ENCODE peak calls at places on chromosomes 4 and X, in six cellular contexts. O is esophagus muscularis mucosa, L is esophagus squamous epithelium, R is IMR-90, G is Peyer's patch, H is HCT116. N is an unnamed sample. For H3K4me1, the result is how much of the 10 kb centered on the place peaks cover.

GRCh38 chrX:135170877-135171519 is at the start of gene CT55:
- DNase-seq in O (no peak), G (no peak), H (no peak), R (no peak), L (no peak), N (no peak)

GRCh38 chrX:1224954-1225353 is 12.5 kb upstream of the CRLF2 start:
- DNase-seq in L (no peak), O (no peak), R (no peak), G (no peak), H (no peak), N (no peak)

GRCh38 chr4:70994069-70994366 is 569 bp downstream of the DCK start:
- DNase-seq in H (no peak), R (no peak), L (no peak), O (no peak), G (no peak), N (no peak)

GRCh38 chrX:107708762-107709161 is 66.8 kb downstream of the TSC22D3 start:
- DNase-seq in O (no peak), H (no peak), L (no peak), G (peak), R (peak), N (no peak)

GRCh38 chr4:122227202-122227601 is 75.1 kb downstream of the BLTP1 start:
- DNase-seq in H (no peak), R (no peak), O (no peak), L (no peak), G (no peak), N (no peak)

GRCh38 chr4:147548251-147548650 is 67.4 kb downstream of the EDNRA start:
- DNase-seq in O (no peak), H (no peak), G (no peak), L (no peak), R (peak), N (no peak)

GRCh38 chr4:113442821-113443220 is 318.7 kb downstream of the CAMK2D start:
- DNase-seq in H (no peak), R (no peak), L (no peak), G (no peak), O (no peak), N (no peak)

GRCh38 chr4:147518846-147519767 is 38.2 kb downstream of the EDNRA start:
- DNase-seq in R (peak), O (no peak), H (peak), G (peak), L (no peak), N (no peak)

GRCh38 chr4:105207386-105207785 is 60.7 kb downstream of the TET2 start:
- DNase-seq in G (no peak), H (no peak), L (no peak), R (no peak), O (no peak), N (no peak)

GRCh38 chr4:33073811-33074210 is 2353.6 kb downstream of the PCDH7 start:
- DNase-seq in O (no peak), R (peak), G (no peak), H (no peak), L (no peak), N (no peak)

GRCh38 chrX:38233891-38234807 is 13.5 kb upstream of the SRPX start:
- DNase-seq in L (no peak), G (no peak), O (no peak), R (peak), H (no peak), N (no peak)

GRCh38 chrX:42269186-42269585 is 345.8 kb upstream of the CASK start:
- DNase-seq in G (no peak), L (no peak), R (peak), O (no peak), H (no peak), N (no peak)

GRCh38 chr4:147407261-147408045 is 73.4 kb upstream of the EDNRA start:
- DNase-seq in L (no peak), O (no peak), R (no peak), H (peak), G (no peak), N (no peak)

GRCh38 chrX:48883729-48884128 is 13.8 kb downstream of the TIMM17B start:
- DNase-seq in R (no peak), O (no peak), G (no peak), L (no peak), H (no peak), N (no peak)

GRCh38 chr4:159042097-159042605 is 60.7 kb upstream of the RAPGEF2 start:
- DNase-seq in H (no peak), R (no peak), G (peak), L (no peak), O (no peak), N (no peak)

GRCh38 chr4:113636877-113637276 is 124.7 kb downstream of the CAMK2D start:
- DNase-seq in R (peak), O (no peak), L (no peak), H (no peak), G (no peak), N (no peak)

GRCh38 chr4:90226734-90227133 is 99.5 kb downstream of the CCSER1 start:
- DNase-seq in R (no peak), L (no peak), O (no peak), H (no peak), G (no peak), N (no peak)

GRCh38 chr4:74426101-74426500 is 18.8 kb upstream of the AREG start:
- DNase-seq in H (no peak), G (no peak), O (no peak), R (peak), L (no peak), N (no peak)

GRCh38 chr4:24560770-24561415 is 23.5 kb downstream of the DHX15 start:
- DNase-seq in R (peak), H (no peak), G (no peak), O (no peak), L (no peak), N (no peak)

GRCh38 chr4:2793920-2794706 is 1.2 kb downstream of the SH3BP2 start:
- DNase-seq in R (no peak), H (no peak), O (no peak), L (no peak), G (peak), N (no peak)

GRCh38 chr4:121728798-121729226 is 32.0 kb upstream of the ANXA5 start:
- DNase-seq in R (peak), O (no peak), L (no peak), G (no peak), H (no peak), N (no peak)

DNA sequence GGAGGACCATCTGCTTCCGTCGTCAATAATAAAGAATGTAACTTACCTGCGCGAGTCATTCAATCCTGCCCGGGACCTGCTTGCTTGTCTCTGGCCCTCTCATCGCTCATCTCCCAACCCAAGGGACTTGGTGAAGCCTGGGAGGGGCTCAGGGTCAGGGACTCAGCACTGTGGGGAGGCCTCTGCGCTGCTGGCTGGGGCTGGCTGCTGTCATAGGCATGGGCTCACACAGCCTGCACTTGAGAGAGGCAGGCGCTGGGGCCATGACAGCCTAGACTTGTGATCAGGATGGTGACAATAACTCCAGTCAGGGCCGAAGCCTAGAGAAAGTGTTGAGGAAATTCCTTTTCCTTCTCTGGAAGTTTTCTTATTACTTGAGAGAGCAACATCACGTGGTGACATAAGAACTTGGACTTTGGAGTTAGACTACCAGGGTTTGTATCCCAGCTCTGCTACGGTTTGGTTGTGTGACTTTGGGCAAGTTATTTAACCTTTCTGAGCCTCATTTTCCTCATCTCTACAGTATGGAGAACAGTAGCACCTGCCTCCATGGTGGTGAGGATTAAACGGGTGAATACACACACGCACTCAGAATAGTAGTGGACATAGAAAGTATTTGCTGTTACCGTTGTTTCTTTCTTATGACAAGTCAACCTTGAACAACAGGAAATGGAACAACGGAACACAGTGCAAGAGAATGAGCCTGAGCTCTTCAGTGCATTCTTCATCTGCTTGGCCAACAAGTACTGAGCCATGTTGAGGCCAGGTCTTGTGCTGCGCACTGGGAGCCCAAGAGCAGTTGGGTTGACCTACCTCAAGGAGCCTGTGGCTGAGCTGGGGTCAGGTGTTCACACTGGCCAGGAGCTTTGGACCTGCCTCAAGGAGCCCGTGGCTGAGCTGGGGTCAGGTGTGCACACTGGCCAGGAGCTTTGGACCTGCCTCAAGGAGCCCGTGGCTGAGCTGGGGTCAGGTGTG is 60.5 kb downstream of the TBC1D14 start:
- DNase-seq in H (no peak), G (no peak), R (no peak), L (no peak), O (peak), N (peak)
- H3K4me1 ChIP-seq in H (under half), G (under half), R (under half), L (under half), O (under half), N (under half)

DNA sequence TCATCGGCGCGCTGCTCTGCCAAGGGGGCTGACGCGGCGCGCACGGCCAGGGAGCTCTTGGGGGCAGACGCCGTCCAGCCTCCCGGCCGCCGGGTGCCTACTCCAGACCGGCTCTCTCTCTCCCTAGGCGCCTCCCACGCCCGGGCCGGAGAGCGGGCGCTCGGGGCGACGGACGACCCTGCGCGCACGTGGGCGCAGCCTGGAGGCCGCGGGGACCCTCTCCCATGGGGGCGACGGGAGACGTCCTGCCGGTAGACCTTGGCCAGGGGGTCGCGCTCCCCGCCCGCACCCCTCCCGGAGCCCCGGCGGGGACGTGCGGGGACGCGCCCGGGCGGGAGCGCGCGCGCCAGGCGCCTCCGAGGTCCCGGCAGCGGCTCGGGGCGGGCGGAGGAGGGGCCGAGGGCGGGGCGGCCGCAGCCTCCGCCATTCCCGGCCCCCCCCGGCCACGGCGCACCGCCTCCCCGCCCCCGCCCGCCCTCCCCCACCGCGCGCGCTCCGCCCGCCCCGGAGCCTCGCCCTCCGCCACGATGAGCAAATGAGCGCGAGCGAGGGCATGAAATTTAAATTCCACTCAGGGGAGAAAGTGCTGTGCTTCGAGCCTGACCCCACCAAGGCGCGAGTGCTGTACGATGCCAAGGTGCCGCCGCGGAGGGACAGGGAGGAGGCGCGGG is at the start of gene MSL3:
- DNase-seq in G (peak), L (no peak), H (no peak), R (peak), O (no peak), N (no peak)
- TF ChIP-seq POLR2A in G (peak), L (no peak), H (no peak), R (peak), O (no peak), N (no peak)

GRCh38 chr4:101288365-101289145 is 58.8 kb downstream of the PPP3CA start:
- DNase-seq in O (no peak), L (no peak), H (no peak), R (peak), G (no peak), N (no peak)
- H3K4me1 ChIP-seq in O (under half), L (under half), H (under half), R (under half), G (under half), N (half or more)

DNA sequence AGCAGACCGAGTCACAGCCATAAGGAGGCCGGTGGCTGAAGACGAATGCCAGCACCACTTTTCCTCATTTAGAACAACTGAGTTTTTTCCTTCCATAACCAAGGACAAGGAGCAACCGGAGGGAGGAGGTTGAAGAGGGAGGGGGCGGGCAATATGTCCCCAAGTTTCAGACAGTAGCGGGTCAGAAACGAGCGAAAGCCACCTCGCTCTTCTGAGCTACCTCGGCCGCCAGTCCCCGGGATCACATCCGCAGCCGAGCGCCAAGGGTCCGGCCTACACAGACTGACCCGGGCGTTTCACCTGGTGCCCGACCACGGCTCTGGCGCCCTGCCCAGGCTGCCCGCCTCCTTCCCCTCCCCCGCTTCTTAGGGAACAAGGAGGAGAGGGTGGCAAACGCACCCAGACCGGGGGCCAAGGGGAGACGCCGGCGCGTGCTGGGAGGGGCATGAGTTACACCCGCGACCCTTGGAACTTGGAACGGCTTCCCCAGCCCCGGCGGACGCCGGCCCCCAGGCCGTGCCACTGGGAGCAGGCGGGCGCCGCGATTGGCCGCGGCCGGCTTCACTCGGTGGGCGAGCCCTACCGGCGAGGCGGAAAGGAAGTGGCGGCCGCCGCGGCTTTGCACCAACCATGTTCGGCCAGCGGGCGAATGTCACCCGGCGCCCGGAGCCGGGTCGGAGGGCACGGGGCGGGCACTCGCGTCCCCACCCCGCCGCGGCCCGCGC is 1.6 kb downstream of the IRF2 start:
- DNase-seq in R (peak), O (peak), G (peak), L (peak), H (no peak), N (no peak)
- TF ChIP-seq POLR2A in R (peak), O (no peak), G (peak), L (no peak), H (no peak), N (peak)

DNA sequence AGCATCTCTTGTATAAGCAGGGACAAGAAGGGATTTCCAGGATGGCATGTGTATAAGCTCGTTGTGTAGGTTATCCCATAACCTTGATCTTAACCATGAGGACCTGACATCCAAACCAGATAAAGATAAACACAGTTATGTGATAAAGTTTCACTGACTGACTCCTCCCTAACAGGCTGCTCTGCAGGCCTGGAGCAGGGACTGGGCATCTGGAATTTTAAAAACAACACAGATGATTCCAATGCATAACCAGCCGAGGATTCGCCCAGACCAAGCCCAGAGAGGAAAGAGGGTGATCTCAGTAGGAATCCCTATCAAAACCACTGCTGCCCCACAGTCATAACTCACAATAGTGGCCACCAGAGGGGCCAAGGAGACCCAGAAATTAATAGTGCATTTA is 22.7 kb downstream of the KLF3 start:
- DNase-seq in L (no peak), H (no peak), G (no peak), O (peak), R (no peak), N (no peak)
- H3K4me1 ChIP-seq in L (under half), H (under half), G (under half), O (half or more), R (under half), N (half or more)

GRCh38 chr4:102344955-102345794 is at the start of gene SLC39A8:
- DNase-seq in H (peak), O (peak), G (peak), L (peak), R (peak), N (no peak)
- TF ChIP-seq POLR2A in H (peak), O (no peak), G (peak), L (no peak), R (no peak), N (no peak)

GRCh38 chr4:83484500-83485431 is at the start of gene ABRAXAS1:
- DNase-seq in O (peak), G (peak), L (peak), R (peak), H (peak), N (no peak)

GRCh38 chr4:83489711-83490326 is 4.9 kb upstream of the ABRAXAS1 start:
- DNase-seq in G (no peak), H (no peak), L (no peak), O (no peak), R (no peak), N (no peak)

GRCh38 chr4:83490876-83491450 is 6.1 kb upstream of the ABRAXAS1 start:
- DNase-seq in G (peak), L (no peak), R (peak), O (no peak), H (peak), N (no peak)

GRCh38 chr4:83486457-83487129 is 1.7 kb upstream of the ABRAXAS1 start:
- DNase-seq in R (no peak), G (no peak), L (no peak), O (peak), H (no peak), N (no peak)
- H3K4me1 ChIP-seq in R (under half), G (under half), L (under half), O (under half), H (under half), N (under half)

GRCh38 chr4:48634688-48635308 is 144.7 kb downstream of the ZAR1 start:
- DNase-seq in O (no peak), H (no peak), G (no peak), R (no peak), L (no peak), N (no peak)
- TF ChIP-seq POLR2A in O (no peak), H (no peak), G (no peak), R (no peak), L (no peak), N (no peak)

GRCh38 chr4:184283659-184284335 is 66.1 kb upstream of the ENPP6 start:
- DNase-seq in O (peak), G (no peak), R (no peak), L (no peak), H (no peak), N (no peak)
- H3K4me1 ChIP-seq in O (under half), G (under half), R (under half), L (under half), H (under half), N (under half)

N was measured in vagina.